ENCODE peak calls at places on chromosomes 12 and 14, in ten cellular contexts. One of them, this sample, is unnamed.

GRCh38 chr12:80565276-80565675 is 121.2 kb downstream of the PTPRQ start:
- DNase-seq in AG04450: peak
- DNase-seq in cardiac muscle cell: peak
- DNase-seq in WERI-Rb-1: no peak
- DNase-seq in HFF-Myc: peak
- DNase-seq in lung: no peak
- DNase-seq in prostate gland: no peak
- DNase-seq in WTC11: no peak
- DNase-seq in GM13977: no peak
- DNase-seq in IMR-90: peak
- DNase-seq in this sample: no peak

GRCh38 chr14:71742491-71742890 is 189.7 kb upstream of the RGS6 start:
- DNase-seq in AG04450: no peak
- DNase-seq in cardiac muscle cell: no peak
- DNase-seq in WERI-Rb-1: no peak
- DNase-seq in HFF-Myc: no peak
- DNase-seq in lung: no peak
- DNase-seq in prostate gland: no peak
- DNase-seq in WTC11: no peak
- DNase-seq in GM13977: no peak
- DNase-seq in IMR-90: no peak
- DNase-seq in this sample: no peak

GRCh38 chr12:12720637-12721250 is 3.6 kb downstream of the CDKN1B start:
- DNase-seq in AG04450: no peak
- DNase-seq in cardiac muscle cell: peak
- DNase-seq in WERI-Rb-1: no peak
- DNase-seq in HFF-Myc: no peak
- DNase-seq in lung: no peak
- DNase-seq in prostate gland: no peak
- DNase-seq in WTC11: no peak
- DNase-seq in GM13977: no peak
- DNase-seq in IMR-90: no peak
- DNase-seq in this sample: no peak

GRCh38 chr12:128228581-128228980 is 38.4 kb upstream of the TMEM132C start:
- DNase-seq in AG04450: no peak
- DNase-seq in cardiac muscle cell: no peak
- DNase-seq in WERI-Rb-1: no peak
- DNase-seq in HFF-Myc: no peak
- DNase-seq in lung: no peak
- DNase-seq in prostate gland: no peak
- DNase-seq in WTC11: no peak
- DNase-seq in GM13977: no peak
- DNase-seq in IMR-90: no peak
- DNase-seq in this sample: no peak

GRCh38 chr12:34406228-34406995 is 384.1 kb downstream of the ALG10 start:
- DNase-seq in AG04450: no peak
- DNase-seq in cardiac muscle cell: no peak
- DNase-seq in WERI-Rb-1: peak
- DNase-seq in HFF-Myc: no peak
- DNase-seq in lung: no peak
- DNase-seq in prostate gland: no peak
- DNase-seq in WTC11: peak
- DNase-seq in GM13977: no peak
- DNase-seq in IMR-90: no peak
- DNase-seq in this sample: peak

GRCh38 chr12:30622509-30622908 is 73.2 kb downstream of the IPO8 start:
- DNase-seq in AG04450: peak
- DNase-seq in cardiac muscle cell: peak
- DNase-seq in WERI-Rb-1: no peak
- DNase-seq in HFF-Myc: no peak
- DNase-seq in lung: no peak
- DNase-seq in prostate gland: no peak
- DNase-seq in WTC11: no peak
- DNase-seq in GM13977: peak
- DNase-seq in IMR-90: peak
- DNase-seq in this sample: no peak

GRCh38 chr12:103495783-103496456 is at the start of gene C12orf42:
- DNase-seq in AG04450: no peak
- DNase-seq in cardiac muscle cell: peak
- DNase-seq in WERI-Rb-1: peak
- DNase-seq in HFF-Myc: no peak
- DNase-seq in lung: no peak
- DNase-seq in prostate gland: no peak
- DNase-seq in WTC11: peak
- DNase-seq in GM13977: peak
- DNase-seq in IMR-90: no peak
- DNase-seq in this sample: no peak

GRCh38 chr12:31220633-31221565 is 105.1 kb downstream of the SINHCAF start:
- DNase-seq in AG04450: no peak
- DNase-seq in cardiac muscle cell: peak
- DNase-seq in WERI-Rb-1: peak
- DNase-seq in HFF-Myc: no peak
- DNase-seq in lung: no peak
- DNase-seq in prostate gland: no peak
- DNase-seq in WTC11: no peak
- DNase-seq in GM13977: no peak
- DNase-seq in IMR-90: peak
- DNase-seq in this sample: no peak

GRCh38 chr12:95358111-95359083 is 115.6 kb upstream of the METAP2 start:
- DNase-seq in AG04450: no peak
- DNase-seq in cardiac muscle cell: peak
- DNase-seq in WERI-Rb-1: no peak
- DNase-seq in HFF-Myc: no peak
- DNase-seq in lung: no peak
- DNase-seq in prostate gland: no peak
- DNase-seq in WTC11: no peak
- DNase-seq in GM13977: no peak
- DNase-seq in IMR-90: peak
- DNase-seq in this sample: no peak

GRCh38 chr14:25032092-25032784 is 17.7 kb downstream of the STXBP6 start:
- DNase-seq in AG04450: no peak
- DNase-seq in cardiac muscle cell: no peak
- DNase-seq in WERI-Rb-1: no peak
- DNase-seq in HFF-Myc: no peak
- DNase-seq in lung: no peak
- DNase-seq in prostate gland: no peak
- DNase-seq in WTC11: peak
- DNase-seq in GM13977: no peak
- DNase-seq in IMR-90: no peak
- DNase-seq in this sample: no peak

DNA sequence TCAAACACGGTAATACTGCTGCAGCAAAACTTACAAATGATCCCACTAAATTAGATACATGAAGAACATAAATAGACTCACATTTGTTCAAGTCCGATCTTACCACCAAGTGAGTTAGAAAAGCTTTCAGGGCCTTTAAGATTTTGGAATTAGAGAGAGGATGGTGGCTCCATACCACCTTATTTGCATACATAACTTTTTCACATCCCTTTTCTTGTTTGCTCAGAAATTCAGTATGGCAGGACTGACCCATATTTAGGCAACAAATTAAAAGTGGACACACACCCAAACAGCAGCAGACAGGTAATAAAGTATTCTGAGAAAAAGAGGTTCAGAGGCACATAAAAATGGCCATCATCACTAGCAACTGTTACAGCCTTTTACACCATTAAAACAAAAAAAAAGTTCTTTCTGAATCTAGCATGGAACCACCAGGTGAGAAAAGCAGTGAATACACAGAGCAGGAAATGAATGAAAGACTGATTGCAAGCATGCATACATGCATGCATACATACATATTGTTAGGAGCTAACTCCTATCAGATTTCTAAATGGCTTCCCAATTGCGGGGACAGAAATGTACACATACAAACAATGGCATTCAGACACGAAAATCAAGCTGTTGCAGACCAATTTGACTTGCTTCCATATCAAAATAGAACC is 23.3 kb downstream of the STXBP6 start:
- DNase-seq in AG04450: no peak
- DNase-seq in cardiac muscle cell: no peak
- DNase-seq in WERI-Rb-1: no peak
- DNase-seq in HFF-Myc: no peak
- DNase-seq in lung: no peak
- DNase-seq in prostate gland: no peak
- DNase-seq in WTC11: no peak
- DNase-seq in GM13977: no peak
- DNase-seq in IMR-90: no peak
- DNase-seq in this sample: no peak
- TF ChIP-seq CTCF in AG04450: no peak
- TF ChIP-seq CTCF in cardiac muscle cell: no peak
- TF ChIP-seq CTCF in WERI-Rb-1: no peak
- TF ChIP-seq CTCF in HFF-Myc: no peak
- TF ChIP-seq CTCF in lung: no peak
- TF ChIP-seq CTCF in prostate gland: no peak
- TF ChIP-seq CTCF in WTC11: no peak
- TF ChIP-seq CTCF in GM13977: no peak
- TF ChIP-seq CTCF in IMR-90: no peak
- TF ChIP-seq CTCF in this sample: no peak

GRCh38 chr12:1218369-1218768 is 227.3 kb downstream of the ERC1 start:
- DNase-seq in AG04450: no peak
- DNase-seq in cardiac muscle cell: no peak
- DNase-seq in WERI-Rb-1: no peak
- DNase-seq in HFF-Myc: no peak
- DNase-seq in lung: no peak
- DNase-seq in prostate gland: no peak
- DNase-seq in WTC11: no peak
- DNase-seq in GM13977: no peak
- DNase-seq in IMR-90: no peak
- DNase-seq in this sample: no peak
- TF ChIP-seq CTCF in AG04450: no peak
- TF ChIP-seq CTCF in cardiac muscle cell: no peak
- TF ChIP-seq CTCF in WERI-Rb-1: no peak
- TF ChIP-seq CTCF in HFF-Myc: no peak
- TF ChIP-seq CTCF in lung: no peak
- TF ChIP-seq CTCF in prostate gland: no peak
- TF ChIP-seq CTCF in WTC11: no peak
- TF ChIP-seq CTCF in GM13977: no peak
- TF ChIP-seq CTCF in IMR-90: no peak
- TF ChIP-seq CTCF in this sample: no peak

DNA sequence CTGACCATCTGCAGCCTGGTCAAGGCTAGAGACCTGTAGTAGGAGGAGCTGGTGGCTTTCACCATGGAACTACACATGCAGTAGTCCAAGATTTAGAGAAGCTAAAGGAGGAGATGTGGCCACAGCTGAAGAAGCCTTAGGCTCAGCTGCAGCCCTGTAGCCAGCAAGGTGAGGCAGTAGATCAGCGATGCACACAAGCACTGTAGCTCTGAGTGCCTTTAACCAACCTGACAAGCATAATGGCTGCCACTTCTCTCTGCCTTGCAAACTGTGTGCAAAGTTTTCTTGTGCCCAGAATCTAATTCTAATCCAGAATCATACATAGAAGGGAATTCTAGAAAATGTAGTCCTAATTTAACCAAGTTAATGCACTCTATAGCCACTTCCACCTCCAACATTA is 159.0 kb upstream of the ARID2 start:
- DNase-seq in AG04450: no peak
- DNase-seq in cardiac muscle cell: no peak
- DNase-seq in WERI-Rb-1: no peak
- DNase-seq in HFF-Myc: no peak
- DNase-seq in lung: no peak
- DNase-seq in prostate gland: no peak
- DNase-seq in WTC11: no peak
- DNase-seq in GM13977: no peak
- DNase-seq in IMR-90: no peak
- DNase-seq in this sample: no peak
- TF ChIP-seq CTCF in AG04450: no peak
- TF ChIP-seq CTCF in cardiac muscle cell: no peak
- TF ChIP-seq CTCF in WERI-Rb-1: no peak
- TF ChIP-seq CTCF in HFF-Myc: no peak
- TF ChIP-seq CTCF in lung: no peak
- TF ChIP-seq CTCF in prostate gland: no peak
- TF ChIP-seq CTCF in WTC11: no peak
- TF ChIP-seq CTCF in GM13977: no peak
- TF ChIP-seq CTCF in IMR-90: no peak
- TF ChIP-seq CTCF in this sample: no peak

GRCh38 chr14:60253649-60254048 is 4.6 kb downstream of the PPM1A start:
- DNase-seq in AG04450: no peak
- DNase-seq in cardiac muscle cell: no peak
- DNase-seq in WERI-Rb-1: no peak
- DNase-seq in HFF-Myc: no peak
- DNase-seq in lung: no peak
- DNase-seq in prostate gland: no peak
- DNase-seq in WTC11: no peak
- DNase-seq in GM13977: no peak
- DNase-seq in IMR-90: no peak
- DNase-seq in this sample: no peak
- TF ChIP-seq CTCF in AG04450: no peak
- TF ChIP-seq CTCF in cardiac muscle cell: no peak
- TF ChIP-seq CTCF in WERI-Rb-1: no peak
- TF ChIP-seq CTCF in HFF-Myc: no peak
- TF ChIP-seq CTCF in lung: no peak
- TF ChIP-seq CTCF in prostate gland: no peak
- TF ChIP-seq CTCF in WTC11: no peak
- TF ChIP-seq CTCF in GM13977: no peak
- TF ChIP-seq CTCF in IMR-90: no peak
- TF ChIP-seq CTCF in this sample: no peak

GRCh38 chr14:22118894-22119477 is 445.4 kb upstream of the OR4E1 start:
- DNase-seq in AG04450: peak
- DNase-seq in cardiac muscle cell: no peak
- DNase-seq in WERI-Rb-1: no peak
- DNase-seq in HFF-Myc: no peak
- DNase-seq in lung: no peak
- DNase-seq in prostate gland: no peak
- DNase-seq in WTC11: no peak
- DNase-seq in GM13977: no peak
- DNase-seq in IMR-90: peak
- DNase-seq in this sample: no peak
- TF ChIP-seq CTCF in AG04450: peak
- TF ChIP-seq CTCF in cardiac muscle cell: no peak
- TF ChIP-seq CTCF in WERI-Rb-1: no peak
- TF ChIP-seq CTCF in HFF-Myc: no peak
- TF ChIP-seq CTCF in lung: no peak
- TF ChIP-seq CTCF in prostate gland: no peak
- TF ChIP-seq CTCF in WTC11: no peak
- TF ChIP-seq CTCF in GM13977: no peak
- TF ChIP-seq CTCF in IMR-90: no peak
- TF ChIP-seq CTCF in this sample: no peak

GRCh38 chr14:69532561-69533335 is 41.9 kb downstream of the CCDC177 start:
- DNase-seq in AG04450: no peak
- DNase-seq in cardiac muscle cell: no peak
- DNase-seq in WERI-Rb-1: no peak
- DNase-seq in HFF-Myc: no peak
- DNase-seq in lung: no peak
- DNase-seq in prostate gland: no peak
- DNase-seq in WTC11: no peak
- DNase-seq in GM13977: no peak
- DNase-seq in IMR-90: no peak
- DNase-seq in this sample: no peak
- TF ChIP-seq CTCF in AG04450: no peak
- TF ChIP-seq CTCF in cardiac muscle cell: no peak
- TF ChIP-seq CTCF in WERI-Rb-1: no peak
- TF ChIP-seq CTCF in HFF-Myc: no peak
- TF ChIP-seq CTCF in lung: no peak
- TF ChIP-seq CTCF in prostate gland: no peak
- TF ChIP-seq CTCF in WTC11: no peak
- TF ChIP-seq CTCF in GM13977: no peak
- TF ChIP-seq CTCF in IMR-90: no peak
- TF ChIP-seq CTCF in this sample: no peak

GRCh38 chr12:3352230-3352629 is 138.8 kb upstream of the PRMT8 start:
- DNase-seq in AG04450: no peak
- DNase-seq in cardiac muscle cell: no peak
- DNase-seq in WERI-Rb-1: no peak
- DNase-seq in HFF-Myc: no peak
- DNase-seq in lung: no peak
- DNase-seq in prostate gland: no peak
- DNase-seq in WTC11: no peak
- DNase-seq in GM13977: no peak
- DNase-seq in IMR-90: no peak
- DNase-seq in this sample: no peak
- TF ChIP-seq CTCF in AG04450: no peak
- TF ChIP-seq CTCF in cardiac muscle cell: no peak
- TF ChIP-seq CTCF in WERI-Rb-1: no peak
- TF ChIP-seq CTCF in HFF-Myc: no peak
- TF ChIP-seq CTCF in lung: no peak
- TF ChIP-seq CTCF in prostate gland: no peak
- TF ChIP-seq CTCF in WTC11: no peak
- TF ChIP-seq CTCF in GM13977: no peak
- TF ChIP-seq CTCF in IMR-90: no peak
- TF ChIP-seq CTCF in this sample: no peak